ENCODE peak calls at places on chromosomes 6 and 20, in eight cellular contexts. C is T-helper 1 cell, S is NCI-H1092 treated with DMSO at 0.1 percent for 48 hours, K is HT1080, T is lung, W is amygdala, D is GM13976, V is stomach. M is an unnamed sample.

GRCh38 chr6:136757150-136757549 is 35.1 kb downstream of the MAP3K5 start:
- DNase-seq in K (no peak), W (no peak), S (no peak), C (no peak), V (no peak), D (no peak), T (no peak), M (no peak)

GRCh38 chr20:8228315-8228714 is 96.2 kb downstream of the PLCB1 start:
- DNase-seq in V (no peak), T (no peak), C (no peak), K (no peak), S (no peak), W (no peak), D (no peak), M (no peak)

GRCh38 chr20:46543033-46543432 is 7.4 kb downstream of the OCSTAMP start:
- DNase-seq in S (no peak), K (no peak), V (no peak), W (no peak), C (no peak), D (no peak), T (no peak), M (no peak)

GRCh38 chr6:18280084-18280483 is 15.8 kb upstream of the DEK start:
- DNase-seq in V (no peak), K (no peak), W (no peak), S (peak), D (no peak), C (no peak), T (no peak), M (no peak)

GRCh38 chr6:14695579-14695978 is 550.3 kb upstream of the JARID2 start:
- DNase-seq in T (no peak), D (no peak), K (no peak), C (no peak), V (no peak), W (no peak), S (no peak), M (no peak)

GRCh38 chr6:144055121-144055931 is 40.0 kb downstream of the SF3B5 start:
- DNase-seq in D (peak), V (no peak), S (no peak), T (no peak), C (no peak), K (peak), W (no peak), M (no peak)

GRCh38 chr6:84082693-84083265 is 49.2 kb downstream of the MRAP2 start:
- DNase-seq in W (no peak), T (no peak), D (no peak), C (no peak), V (no peak), S (no peak), K (no peak), M (no peak)

GRCh38 chr6:3568396-3569082 is 111.7 kb upstream of the SLC22A23 start:
- DNase-seq in W (no peak), K (no peak), D (no peak), S (no peak), C (no peak), T (no peak), V (no peak), M (no peak)

GRCh38 chr6:26439552-26440125 is 665 bp upstream of the BTN3A3 start:
- DNase-seq in C (no peak), W (no peak), D (no peak), T (no peak), K (no peak), S (no peak), V (no peak), M (no peak)

GRCh38 chr20:63417213-63418120 is 55.0 kb downstream of the KCNQ2 start:
- DNase-seq in K (no peak), W (no peak), V (no peak), T (no peak), D (no peak), S (no peak), C (no peak), M (no peak)

GRCh38 chr20:59013031-59013951 is 5.9 kb upstream of the TUBB1 start:
- DNase-seq in T (no peak), W (no peak), C (no peak), D (no peak), V (peak), S (no peak), K (no peak), M (no peak)

GRCh38 chr20:59747671-59748515 is 143.6 kb downstream of the PHACTR3 start:
- DNase-seq in W (no peak), V (no peak), C (no peak), D (no peak), K (no peak), T (no peak), S (no peak), M (no peak)

GRCh38 chr20:33209789-33210188 is 7.4 kb upstream of the BPIFA3 start:
- DNase-seq in C (no peak), T (peak), V (peak), S (no peak), D (peak), K (peak), W (no peak), M (peak)

GRCh38 chr6:170279977-170280688 is 10.7 kb downstream of the DLL1 start:
- DNase-seq in D (peak), K (no peak), V (peak), W (no peak), T (peak), S (peak), C (no peak), M (no peak)

GRCh38 chr6:169617562-169617961 is 84.3 kb downstream of the WDR27 start:
- DNase-seq in K (no peak), C (no peak), T (no peak), W (no peak), D (no peak), V (no peak), S (no peak), M (no peak)

GRCh38 chr6:44342052-44342451 is 398 bp upstream of the SPATS1 start:
- DNase-seq in V (no peak), D (no peak), W (no peak), T (no peak), C (no peak), S (no peak), K (no peak), M (no peak)